ENCODE peak calls at places on chromosome 17, in four cellular contexts. One of them, this sample, is unnamed.

GRCh38 chr17:61484174-61484573 is 32.0 kb downstream of the TBX4 start:
- DNase-seq in HCT116: no peak
- DNase-seq in stomach: peak
- DNase-seq in bronchial epithelial cell: no peak
- DNase-seq in this sample: no peak

GRCh38 chr17:206941-207560 is 25.6 kb upstream of the DOC2B start:
- DNase-seq in HCT116: no peak
- DNase-seq in stomach: no peak
- DNase-seq in bronchial epithelial cell: no peak
- DNase-seq in this sample: no peak

GRCh38 chr17:31835984-31836383 is 23.1 kb downstream of the COPRS start:
- DNase-seq in HCT116: no peak
- DNase-seq in stomach: no peak
- DNase-seq in bronchial epithelial cell: no peak
- DNase-seq in this sample: no peak

GRCh38 chr17:82049521-82049971 is 2.1 kb downstream of the RFNG start:
- DNase-seq in HCT116: no peak
- DNase-seq in stomach: no peak
- DNase-seq in bronchial epithelial cell: no peak
- DNase-seq in this sample: no peak

GRCh38 chr17:29347831-29348281 is 42.3 kb upstream of the TAOK1 start:
- DNase-seq in HCT116: no peak
- DNase-seq in stomach: no peak
- DNase-seq in bronchial epithelial cell: no peak
- DNase-seq in this sample: no peak

GRCh38 chr17:80678621-80679020 is 134.0 kb downstream of the RPTOR start:
- DNase-seq in HCT116: no peak
- DNase-seq in stomach: no peak
- DNase-seq in bronchial epithelial cell: peak
- DNase-seq in this sample: no peak

GRCh38 chr17:31397256-31397939 is 5.9 kb downstream of the RAB11FIP4 start:
- DNase-seq in HCT116: no peak
- DNase-seq in stomach: no peak
- DNase-seq in bronchial epithelial cell: no peak
- DNase-seq in this sample: no peak

GRCh38 chr17:622356-622755 is 92.3 kb downstream of the VPS53 start:
- DNase-seq in HCT116: no peak
- DNase-seq in stomach: no peak
- DNase-seq in bronchial epithelial cell: peak
- DNase-seq in this sample: no peak

GRCh38 chr17:77404812-77405581 is 264.2 kb downstream of the SEC14L1 start:
- DNase-seq in HCT116: no peak
- DNase-seq in stomach: peak
- DNase-seq in bronchial epithelial cell: peak
- DNase-seq in this sample: peak

GRCh38 chr17:45227101-45227591 is 5.5 kb downstream of the FMNL1 start:
- DNase-seq in HCT116: no peak
- DNase-seq in stomach: no peak
- DNase-seq in bronchial epithelial cell: no peak
- DNase-seq in this sample: peak
- H3K4me3 ChIP-seq in HCT116: no peak
- H3K4me3 ChIP-seq in stomach: peak
- H3K4me3 ChIP-seq in bronchial epithelial cell: no peak
- H3K4me3 ChIP-seq in this sample: no peak

DNA sequence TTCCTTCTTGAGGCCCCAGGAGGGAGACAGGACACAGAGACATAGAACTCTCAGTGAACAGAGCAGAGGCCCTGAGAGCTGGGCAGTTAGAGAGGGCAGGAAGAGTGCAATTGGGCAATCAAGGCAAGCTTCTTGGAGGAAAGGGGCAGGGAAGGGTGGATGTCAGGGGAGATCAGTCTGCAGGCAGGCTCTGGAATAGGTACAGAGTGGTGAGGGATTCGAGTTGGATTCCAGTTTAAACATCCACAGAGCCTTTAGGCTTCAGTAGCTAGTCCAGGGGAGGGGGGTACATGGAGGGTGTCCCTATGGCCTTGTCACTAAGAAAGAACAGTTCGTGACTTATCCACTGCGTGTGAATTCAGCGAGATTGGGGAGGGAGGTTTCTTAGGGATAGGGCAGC is 2.0 kb downstream of the PYY start:
- DNase-seq in HCT116: no peak
- DNase-seq in stomach: no peak
- DNase-seq in bronchial epithelial cell: no peak
- DNase-seq in this sample: no peak
- H3K4me3 ChIP-seq in HCT116: no peak
- H3K4me3 ChIP-seq in stomach: no peak
- H3K4me3 ChIP-seq in bronchial epithelial cell: no peak
- H3K4me3 ChIP-seq in this sample: no peak

GRCh38 chr17:7043544-7044268 is at the start of gene SLC16A11:
- DNase-seq in HCT116: no peak
- DNase-seq in stomach: peak
- DNase-seq in bronchial epithelial cell: no peak
- DNase-seq in this sample: peak

GRCh38 chr17:7045492-7046126 is 1.7 kb upstream of the SLC16A11 start:
- DNase-seq in HCT116: peak
- DNase-seq in stomach: peak
- DNase-seq in bronchial epithelial cell: peak
- DNase-seq in this sample: peak

GRCh38 chr17:7041607-7042506 is 2.0 kb downstream of the SLC16A11 start:
- DNase-seq in HCT116: no peak
- DNase-seq in stomach: no peak
- DNase-seq in bronchial epithelial cell: no peak
- DNase-seq in this sample: no peak

GRCh38 chr17:7042507-7043194 is 1.2 kb downstream of the SLC16A11 start:
- DNase-seq in HCT116: no peak
- DNase-seq in stomach: no peak
- DNase-seq in bronchial epithelial cell: no peak
- DNase-seq in this sample: no peak

DNA sequence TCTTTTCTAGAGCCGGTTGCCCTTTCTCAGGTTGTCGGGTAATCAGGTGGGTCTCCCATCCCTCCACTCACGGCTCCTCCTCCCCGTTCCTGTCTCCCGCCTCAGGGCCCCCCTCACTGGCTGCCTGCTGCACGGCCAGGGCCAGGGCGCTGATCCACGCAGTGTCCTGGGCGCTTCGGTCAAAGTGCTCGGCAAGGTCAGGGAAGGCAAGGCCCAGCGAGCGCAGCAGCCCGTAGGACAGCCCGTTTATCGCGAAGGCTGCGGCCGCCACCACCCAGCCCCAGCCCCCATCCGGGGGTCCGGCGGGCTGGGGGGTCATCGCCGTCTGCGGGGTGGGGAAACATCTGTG is 723 bp downstream of the SLC16A11 start:
- DNase-seq in HCT116: no peak
- DNase-seq in stomach: no peak
- DNase-seq in bronchial epithelial cell: no peak
- DNase-seq in this sample: peak
- H3K4me3 ChIP-seq in HCT116: no peak
- H3K4me3 ChIP-seq in stomach: peak
- H3K4me3 ChIP-seq in bronchial epithelial cell: peak
- H3K4me3 ChIP-seq in this sample: peak

GRCh38 chr17:2336215-2337151 is at the start of gene TSR1:
- DNase-seq in HCT116: peak
- DNase-seq in stomach: peak
- DNase-seq in bronchial epithelial cell: peak
- DNase-seq in this sample: peak

GRCh38 chr17:2337152-2337810 is at the start of gene SGSM2:
- DNase-seq in HCT116: no peak
- DNase-seq in stomach: peak
- DNase-seq in bronchial epithelial cell: no peak
- DNase-seq in this sample: peak

GRCh38 chr17:2335726-2336214 is 487 bp downstream of the TSR1 start:
- DNase-seq in HCT116: no peak
- DNase-seq in stomach: no peak
- DNase-seq in bronchial epithelial cell: no peak
- DNase-seq in this sample: peak

GRCh38 chr17:2343421-2343820 is 6.1 kb downstream of the SGSM2 start:
- DNase-seq in HCT116: no peak
- DNase-seq in stomach: no peak
- DNase-seq in bronchial epithelial cell: peak
- DNase-seq in this sample: peak

DNA sequence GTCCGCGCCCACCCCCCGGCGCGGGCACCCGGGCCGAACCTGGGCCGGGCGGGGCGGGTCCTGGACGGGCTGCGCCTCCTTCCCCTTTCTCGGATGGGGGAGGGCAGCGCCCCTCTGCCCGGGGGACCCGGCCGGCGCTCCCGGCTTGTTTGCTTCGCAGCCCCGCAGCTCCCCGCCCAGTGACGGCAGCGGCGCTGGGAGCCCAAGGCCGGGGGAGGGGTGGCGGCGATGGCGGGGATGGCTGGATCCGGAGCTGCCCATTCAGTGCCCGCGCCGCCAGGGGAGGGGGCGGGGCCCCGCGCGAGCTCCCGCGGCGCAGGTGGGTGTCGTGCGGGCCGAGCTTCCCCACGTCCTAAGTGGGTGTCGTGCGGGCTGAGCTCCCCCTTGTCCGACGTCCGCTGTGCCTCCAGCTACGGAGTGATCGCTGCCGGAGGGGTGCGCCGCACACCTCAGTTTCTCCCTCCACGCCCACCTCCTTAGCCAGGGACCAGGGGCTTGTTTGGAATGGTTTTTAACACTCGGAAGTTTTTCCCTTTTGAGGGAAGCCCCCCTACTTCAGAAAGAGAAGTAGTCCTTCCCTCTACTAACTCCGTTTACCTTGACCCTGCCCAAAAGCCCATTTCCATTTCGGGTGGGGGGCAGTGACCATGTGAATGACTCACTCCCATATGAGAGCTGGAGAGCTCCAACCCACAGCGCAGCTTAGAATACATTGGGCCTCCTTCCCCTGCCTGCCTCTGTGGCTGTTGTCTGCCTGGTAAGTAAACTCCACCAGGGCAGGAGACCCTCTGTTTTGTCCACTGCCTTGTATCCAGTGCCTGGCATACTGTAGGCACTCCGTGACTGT is 733 bp downstream of the SGSM2 start:
- DNase-seq in HCT116: no peak
- DNase-seq in stomach: peak
- DNase-seq in bronchial epithelial cell: peak
- DNase-seq in this sample: peak
- H3K4me3 ChIP-seq in HCT116: peak
- H3K4me3 ChIP-seq in stomach: peak
- H3K4me3 ChIP-seq in bronchial epithelial cell: peak
- H3K4me3 ChIP-seq in this sample: peak

DNA sequence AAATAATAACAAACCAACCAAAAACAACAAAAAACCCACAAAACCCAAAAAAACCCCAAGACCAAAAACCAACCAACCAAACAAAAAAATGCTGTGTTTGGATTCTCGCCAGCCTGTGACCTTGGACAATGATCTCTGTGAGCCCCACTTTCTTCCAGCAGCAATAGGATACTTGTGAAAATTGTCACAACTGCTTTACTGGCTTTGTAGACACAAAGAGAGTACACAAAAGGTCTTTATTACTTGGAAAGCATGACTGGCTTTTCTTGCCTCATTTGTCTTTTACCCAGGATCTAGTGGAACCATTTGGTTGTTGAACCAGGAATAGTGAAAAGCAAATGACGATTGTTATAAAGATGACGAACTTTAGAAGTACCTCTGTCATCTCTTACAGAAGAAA is 256.6 kb downstream of the UTP18 start:
- DNase-seq in HCT116: no peak
- DNase-seq in stomach: no peak
- DNase-seq in bronchial epithelial cell: no peak
- DNase-seq in this sample: no peak
- H3K4me3 ChIP-seq in HCT116: no peak
- H3K4me3 ChIP-seq in stomach: no peak
- H3K4me3 ChIP-seq in bronchial epithelial cell: no peak
- H3K4me3 ChIP-seq in this sample: no peak

GRCh38 chr17:41705271-41705991 is 6.7 kb upstream of the GAST start:
- DNase-seq in HCT116: no peak
- DNase-seq in stomach: no peak
- DNase-seq in bronchial epithelial cell: no peak
- DNase-seq in this sample: no peak

GRCh38 chr17:41707803-41708669 is 4.1 kb upstream of the GAST start:
- DNase-seq in HCT116: no peak
- DNase-seq in stomach: no peak
- DNase-seq in bronchial epithelial cell: no peak
- DNase-seq in this sample: no peak

GRCh38 chr17:41711669-41712400 is at the start of gene GAST:
- DNase-seq in HCT116: no peak
- DNase-seq in stomach: no peak
- DNase-seq in bronchial epithelial cell: no peak
- DNase-seq in this sample: no peak

GRCh38 chr17:41710472-41711090 is 1.6 kb upstream of the GAST start:
- DNase-seq in HCT116: no peak
- DNase-seq in stomach: no peak
- DNase-seq in bronchial epithelial cell: peak
- DNase-seq in this sample: no peak
- H3K4me3 ChIP-seq in HCT116: no peak
- H3K4me3 ChIP-seq in stomach: no peak
- H3K4me3 ChIP-seq in bronchial epithelial cell: no peak
- H3K4me3 ChIP-seq in this sample: no peak

GRCh38 chr17:39450051-39450450 is 1.0 kb downstream of the MED1 start:
- DNase-seq in HCT116: no peak
- DNase-seq in stomach: no peak
- DNase-seq in bronchial epithelial cell: no peak
- DNase-seq in this sample: no peak
- H3K4me3 ChIP-seq in HCT116: peak
- H3K4me3 ChIP-seq in stomach: peak
- H3K4me3 ChIP-seq in bronchial epithelial cell: peak
- H3K4me3 ChIP-seq in this sample: peak

GRCh38 chr17:48036693-48037035 is 933 bp downstream of the COPZ2 start:
- DNase-seq in HCT116: no peak
- DNase-seq in stomach: no peak
- DNase-seq in bronchial epithelial cell: no peak
- DNase-seq in this sample: no peak
- H3K4me3 ChIP-seq in HCT116: no peak
- H3K4me3 ChIP-seq in stomach: peak
- H3K4me3 ChIP-seq in bronchial epithelial cell: peak
- H3K4me3 ChIP-seq in this sample: peak

DNA sequence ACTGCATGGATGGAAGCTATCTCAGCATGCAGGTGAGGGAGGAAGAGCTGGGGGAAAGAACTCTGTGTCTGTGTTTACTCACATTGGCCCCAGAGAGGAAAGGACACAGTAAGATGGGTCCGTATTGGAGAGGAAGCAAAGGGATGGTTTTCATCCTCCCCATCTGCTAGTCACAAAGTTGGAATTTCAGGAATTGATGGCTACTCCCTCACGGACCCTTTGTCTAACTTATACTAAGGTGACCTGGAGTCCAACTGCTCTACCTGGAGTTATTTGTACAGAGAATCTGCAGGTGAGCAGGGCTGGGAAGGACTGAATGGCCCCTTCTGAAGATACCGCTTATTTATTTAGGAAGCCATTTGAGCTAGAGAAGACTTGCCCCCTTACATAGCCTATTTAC is 55.1 kb downstream of the WNT3 start:
- DNase-seq in HCT116: no peak
- DNase-seq in stomach: peak
- DNase-seq in bronchial epithelial cell: no peak
- DNase-seq in this sample: no peak
- H3K4me3 ChIP-seq in HCT116: no peak
- H3K4me3 ChIP-seq in stomach: no peak
- H3K4me3 ChIP-seq in bronchial epithelial cell: no peak
- H3K4me3 ChIP-seq in this sample: no peak